ENCODE peak calls at places on chromosomes 13 and 19, in ten cellular contexts. Q is SK-MEL-5; D is HCEC 1CT; S is cardiac muscle cell; X is caudate nucleus; P is activated naive CD8-positive, alpha-beta T cell treated with anti-CD3 and anti-CD28 coated beads for 36 hours; C is ELR; A is activated naive CD4-positive, alpha-beta T cell treated with anti-CD3 and anti-CD28 coated beads, Interleukin-2, amount 10 ng/mL, durations not matched to agents 7 days and 5 days; J is nephron progenitor cell; H is HS-5. V is an unnamed sample.
A peak's percentile ranks its signal among the peaks of the same experiment; 100 is the strongest.

GRCh38 chr19:7366701-7367420 is 18.1 kb downstream of the ARHGEF18 start:
- DNase-seq in J (no peak), D (peak; percentile 32), Q (peak; percentile 67), P (peak; percentile 24), C (peak; percentile 73), H (no peak), A (peak; percentile 38), S (no peak), X (no peak), V (no peak)

GRCh38 chr19:57537953-57538547 is 10.9 kb downstream of the ZNF549 start:
- DNase-seq in S (no peak), X (no peak), A (no peak), D (no peak), C (no peak), J (no peak), Q (no peak), P (no peak), H (no peak), V (no peak)

GRCh38 chr13:39036212-39036611 is 1.7 kb downstream of the PROSER1 start:
- DNase-seq in H (no peak), J (no peak), Q (peak; percentile 17), A (peak; percentile 37), X (no peak), P (no peak), C (peak; percentile 50), S (peak; percentile 24), D (no peak), V (no peak)

GRCh38 chr19:6752257-6753177 is 13.0 kb downstream of the TRIP10 start:
- DNase-seq in J (peak; percentile 66), S (peak; percentile 48), H (no peak), D (no peak), P (no peak), A (no peak), X (no peak), C (no peak), Q (no peak), V (no peak)

GRCh38 chr13:75796825-75797224 is 160.7 kb downstream of the LMO7 start:
- DNase-seq in S (no peak), A (no peak), C (no peak), Q (no peak), H (no peak), J (no peak), X (no peak), D (no peak), P (no peak), V (no peak)

GRCh38 chr13:20428666-20429644 is 96.7 kb downstream of the CRYL1 start:
- DNase-seq in J (no peak), D (peak; percentile 89), S (no peak), H (no peak), P (no peak), A (no peak), Q (no peak), X (no peak), C (peak; percentile 56), V (no peak)

GRCh38 chr19:1298235-1298634 is 12.6 kb downstream of the EFNA2 start:
- DNase-seq in X (no peak), C (no peak), S (no peak), J (no peak), H (no peak), A (no peak), Q (no peak), D (no peak), P (no peak), V (no peak)

GRCh38 chr13:59635591-59635990 is 528.1 kb downstream of the DIAPH3 start:
- DNase-seq in X (no peak), A (no peak), S (peak; percentile 32), P (no peak), D (no peak), J (peak; percentile 40), H (no peak), C (no peak), Q (no peak), V (no peak)

GRCh38 chr19:19642506-19643157 is 825 bp downstream of the GMIP start:
- DNase-seq in X (no peak), Q (peak; percentile 21), J (no peak), D (no peak), H (no peak), S (no peak), A (peak; percentile 60), C (peak; percentile 35), P (peak; percentile 60), V (no peak)

GRCh38 chr13:28747851-28748250 is 29.1 kb upstream of the SLC46A3 start:
- DNase-seq in D (no peak), S (no peak), Q (no peak), H (no peak), C (no peak), P (no peak), J (no peak), A (no peak), X (no peak), V (no peak)

V was measured in T follicular helper cell.